ENCODE peak calls at places on chromosomes 1 and 21, in ten cellular contexts. One of them, this sample, is unnamed.
A peak's percentile ranks its signal among the peaks of the same experiment; 100 is the strongest.

GRCh38 chr1:203327684-203328457 is 22.6 kb downstream of the BTG2 start:
- DNase-seq in astrocyte of the cerebellum: no peak
- DNase-seq in neural progenitor cell: peak; percentile 93
- DNase-seq in endodermal cell: no peak
- DNase-seq in AG09309: no peak
- DNase-seq in AG09319: no peak
- DNase-seq in BJ: no peak
- DNase-seq in H9: no peak
- DNase-seq in tibial nerve: peak; percentile 55
- DNase-seq in mammary epithelial cell: peak; percentile 63
- DNase-seq in this sample: peak; percentile 79

GRCh38 chr1:7808253-7808844 is 24.3 kb downstream of the PER3 start:
- DNase-seq in astrocyte of the cerebellum: peak; percentile 26
- DNase-seq in neural progenitor cell: peak; percentile 38
- DNase-seq in endodermal cell: no peak
- DNase-seq in AG09309: peak; percentile 11
- DNase-seq in AG09319: peak; percentile 8
- DNase-seq in BJ: no peak
- DNase-seq in H9: no peak
- DNase-seq in tibial nerve: no peak
- DNase-seq in mammary epithelial cell: peak; percentile 27
- DNase-seq in this sample: no peak

GRCh38 chr21:45138199-45139002 is 64.0 kb downstream of the ADARB1 start:
- DNase-seq in astrocyte of the cerebellum: peak; percentile 37
- DNase-seq in neural progenitor cell: peak; percentile 87
- DNase-seq in endodermal cell: peak; percentile 92
- DNase-seq in AG09309: no peak
- DNase-seq in AG09319: no peak
- DNase-seq in BJ: no peak
- DNase-seq in H9: peak; percentile 84
- DNase-seq in tibial nerve: peak; percentile 46
- DNase-seq in mammary epithelial cell: no peak
- DNase-seq in this sample: no peak

GRCh38 chr21:34187935-34188334 is 114.6 kb downstream of the MRPS6 start:
- DNase-seq in astrocyte of the cerebellum: peak; percentile 94
- DNase-seq in neural progenitor cell: no peak
- DNase-seq in endodermal cell: no peak
- DNase-seq in AG09309: peak; percentile 67
- DNase-seq in AG09319: peak; percentile 50
- DNase-seq in BJ: peak; percentile 36
- DNase-seq in H9: no peak
- DNase-seq in tibial nerve: no peak
- DNase-seq in mammary epithelial cell: no peak
- DNase-seq in this sample: no peak

GRCh38 chr1:101242331-101243050 is 5.7 kb downstream of the S1PR1 start:
- DNase-seq in astrocyte of the cerebellum: no peak
- DNase-seq in neural progenitor cell: no peak
- DNase-seq in endodermal cell: no peak
- DNase-seq in AG09309: no peak
- DNase-seq in AG09319: no peak
- DNase-seq in BJ: no peak
- DNase-seq in H9: no peak
- DNase-seq in tibial nerve: no peak
- DNase-seq in mammary epithelial cell: no peak
- DNase-seq in this sample: no peak

GRCh38 chr1:109091196-109092193 is 931 bp downstream of the TMEM167B start:
- DNase-seq in astrocyte of the cerebellum: no peak
- DNase-seq in neural progenitor cell: no peak
- DNase-seq in endodermal cell: peak; percentile 75
- DNase-seq in AG09309: no peak
- DNase-seq in AG09319: no peak
- DNase-seq in BJ: no peak
- DNase-seq in H9: no peak
- DNase-seq in tibial nerve: no peak
- DNase-seq in mammary epithelial cell: peak; percentile 33
- DNase-seq in this sample: no peak

GRCh38 chr21:35229290-35229689 is 180.2 kb upstream of the RUNX1 start:
- DNase-seq in astrocyte of the cerebellum: no peak
- DNase-seq in neural progenitor cell: no peak
- DNase-seq in endodermal cell: no peak
- DNase-seq in AG09309: no peak
- DNase-seq in AG09319: no peak
- DNase-seq in BJ: no peak
- DNase-seq in H9: no peak
- DNase-seq in tibial nerve: no peak
- DNase-seq in mammary epithelial cell: no peak
- DNase-seq in this sample: no peak

GRCh38 chr21:26212220-26212619 is 41.6 kb upstream of the APP start:
- DNase-seq in astrocyte of the cerebellum: no peak
- DNase-seq in neural progenitor cell: no peak
- DNase-seq in endodermal cell: peak; percentile 55
- DNase-seq in AG09309: no peak
- DNase-seq in AG09319: no peak
- DNase-seq in BJ: no peak
- DNase-seq in H9: peak; percentile 50
- DNase-seq in tibial nerve: no peak
- DNase-seq in mammary epithelial cell: no peak
- DNase-seq in this sample: no peak

GRCh38 chr1:203871114-203871875 is 9.9 kb downstream of the SNRPE start:
- DNase-seq in astrocyte of the cerebellum: peak; percentile 80
- DNase-seq in neural progenitor cell: peak; percentile 90
- DNase-seq in endodermal cell: peak; percentile 75
- DNase-seq in AG09309: peak; percentile 49
- DNase-seq in AG09319: peak; percentile 52
- DNase-seq in BJ: no peak
- DNase-seq in H9: peak; percentile 52
- DNase-seq in tibial nerve: no peak
- DNase-seq in mammary epithelial cell: peak; percentile 38
- DNase-seq in this sample: no peak

GRCh38 chr1:76068542-76068941 is 6.0 kb upstream of the ST6GALNAC3 start:
- DNase-seq in astrocyte of the cerebellum: no peak
- DNase-seq in neural progenitor cell: no peak
- DNase-seq in endodermal cell: no peak
- DNase-seq in AG09309: no peak
- DNase-seq in AG09319: no peak
- DNase-seq in BJ: no peak
- DNase-seq in H9: no peak
- DNase-seq in tibial nerve: no peak
- DNase-seq in mammary epithelial cell: no peak
- DNase-seq in this sample: no peak

GRCh38 chr1:214363386-214363785 is 82.4 kb downstream of the SMYD2 start:
- DNase-seq in astrocyte of the cerebellum: no peak
- DNase-seq in neural progenitor cell: no peak
- DNase-seq in endodermal cell: no peak
- DNase-seq in AG09309: no peak
- DNase-seq in AG09319: no peak
- DNase-seq in BJ: no peak
- DNase-seq in H9: no peak
- DNase-seq in tibial nerve: no peak
- DNase-seq in mammary epithelial cell: no peak
- DNase-seq in this sample: no peak

GRCh38 chr1:216566809-216567208 is 143.6 kb upstream of the USH2A start:
- DNase-seq in astrocyte of the cerebellum: peak; percentile 16
- DNase-seq in neural progenitor cell: no peak
- DNase-seq in endodermal cell: no peak
- DNase-seq in AG09309: no peak
- DNase-seq in AG09319: no peak
- DNase-seq in BJ: no peak
- DNase-seq in H9: no peak
- DNase-seq in tibial nerve: no peak
- DNase-seq in mammary epithelial cell: peak; percentile 12
- DNase-seq in this sample: no peak
- TF ChIP-seq CTCF in astrocyte of the cerebellum: peak; percentile 46
- TF ChIP-seq CTCF in neural progenitor cell: peak; percentile 51
- TF ChIP-seq CTCF in endodermal cell: peak; percentile 64
- TF ChIP-seq CTCF in AG09309: no peak
- TF ChIP-seq CTCF in AG09319: peak; percentile 40
- TF ChIP-seq CTCF in BJ: peak; percentile 51
- TF ChIP-seq CTCF in H9: peak; percentile 52
- TF ChIP-seq CTCF in tibial nerve: no peak
- TF ChIP-seq CTCF in mammary epithelial cell: peak; percentile 13
- TF ChIP-seq CTCF in this sample: no peak

DNA sequence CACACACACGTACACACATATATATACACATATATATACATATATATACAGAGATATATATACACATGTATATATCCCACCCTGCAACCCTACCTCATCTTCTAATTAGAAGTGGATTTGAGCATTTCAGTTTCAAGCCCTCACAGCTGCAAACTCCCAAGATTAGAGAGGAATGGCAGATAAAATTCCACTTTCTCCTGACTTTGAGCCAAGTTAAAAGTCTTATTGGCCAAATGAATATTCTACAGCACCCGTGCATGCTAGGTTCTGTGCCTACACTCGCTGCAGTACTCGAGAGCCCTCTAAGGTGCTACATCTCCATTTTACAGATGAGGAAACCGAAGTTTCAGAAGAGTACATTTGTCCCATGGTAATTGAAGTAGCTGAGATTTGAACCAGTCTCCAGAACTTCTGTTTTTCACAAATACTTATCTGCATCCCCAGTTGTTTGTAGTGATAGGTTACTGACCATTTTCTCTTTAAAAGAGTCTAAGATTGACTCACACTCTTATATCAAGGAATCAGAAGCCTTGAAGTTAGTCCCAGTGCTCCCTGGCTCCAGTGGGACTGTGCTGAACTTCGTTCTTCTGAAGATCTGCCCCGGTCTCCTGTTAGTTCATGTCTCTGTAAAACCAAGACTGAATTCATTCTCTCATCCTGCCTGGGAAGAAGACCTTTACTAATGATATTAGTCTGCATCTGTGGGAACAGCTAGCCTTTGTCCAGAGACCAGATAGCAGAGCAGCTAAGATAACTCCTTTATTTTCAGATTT is 292.1 kb downstream of the TM2D1 start:
- DNase-seq in astrocyte of the cerebellum: no peak
- DNase-seq in neural progenitor cell: no peak
- DNase-seq in endodermal cell: no peak
- DNase-seq in AG09309: no peak
- DNase-seq in AG09319: no peak
- DNase-seq in BJ: no peak
- DNase-seq in H9: no peak
- DNase-seq in tibial nerve: no peak
- DNase-seq in mammary epithelial cell: no peak
- DNase-seq in this sample: no peak
- TF ChIP-seq CTCF in astrocyte of the cerebellum: no peak
- TF ChIP-seq CTCF in neural progenitor cell: no peak
- TF ChIP-seq CTCF in endodermal cell: no peak
- TF ChIP-seq CTCF in AG09309: no peak
- TF ChIP-seq CTCF in AG09319: no peak
- TF ChIP-seq CTCF in BJ: no peak
- TF ChIP-seq CTCF in H9: no peak
- TF ChIP-seq CTCF in tibial nerve: no peak
- TF ChIP-seq CTCF in mammary epithelial cell: no peak
- TF ChIP-seq CTCF in this sample: no peak

GRCh38 chr1:32538887-32539583 is at the start of gene ZBTB8A:
- DNase-seq in astrocyte of the cerebellum: peak; percentile 13
- DNase-seq in neural progenitor cell: no peak
- DNase-seq in endodermal cell: peak; percentile 80
- DNase-seq in AG09309: no peak
- DNase-seq in AG09319: peak; percentile 20
- DNase-seq in BJ: no peak
- DNase-seq in H9: peak; percentile 67
- DNase-seq in tibial nerve: no peak
- DNase-seq in mammary epithelial cell: peak; percentile 56
- DNase-seq in this sample: peak; percentile 58
- TF ChIP-seq CTCF in astrocyte of the cerebellum: no peak
- TF ChIP-seq CTCF in neural progenitor cell: peak; percentile 14
- TF ChIP-seq CTCF in endodermal cell: peak; percentile 13
- TF ChIP-seq CTCF in AG09309: peak; percentile 15
- TF ChIP-seq CTCF in AG09319: no peak
- TF ChIP-seq CTCF in BJ: peak; percentile 16
- TF ChIP-seq CTCF in H9: no peak
- TF ChIP-seq CTCF in tibial nerve: no peak
- TF ChIP-seq CTCF in mammary epithelial cell: no peak
- TF ChIP-seq CTCF in this sample: no peak

GRCh38 chr1:58648864-58649263 is 51.0 kb downstream of the MYSM1 start:
- DNase-seq in astrocyte of the cerebellum: no peak
- DNase-seq in neural progenitor cell: no peak
- DNase-seq in endodermal cell: no peak
- DNase-seq in AG09309: no peak
- DNase-seq in AG09319: no peak
- DNase-seq in BJ: no peak
- DNase-seq in H9: no peak
- DNase-seq in tibial nerve: no peak
- DNase-seq in mammary epithelial cell: no peak
- DNase-seq in this sample: no peak
- TF ChIP-seq CTCF in astrocyte of the cerebellum: no peak
- TF ChIP-seq CTCF in neural progenitor cell: no peak
- TF ChIP-seq CTCF in endodermal cell: no peak
- TF ChIP-seq CTCF in AG09309: no peak
- TF ChIP-seq CTCF in AG09319: no peak
- TF ChIP-seq CTCF in BJ: no peak
- TF ChIP-seq CTCF in H9: no peak
- TF ChIP-seq CTCF in tibial nerve: no peak
- TF ChIP-seq CTCF in mammary epithelial cell: no peak
- TF ChIP-seq CTCF in this sample: no peak